ENCODE peak calls at places on chromosomes 7 and 10, in nine cellular contexts. One of them, this sample, is unnamed.
A peak's percentile ranks its signal among the peaks of the same experiment; 100 is the strongest.

GRCh38 chr10:48792687-48793096 is 108.0 kb downstream of the WDFY4 start:
- DNase-seq in fibroblast of lung: peak; percentile 30
- DNase-seq in colonic mucosa: no peak
- DNase-seq in IMR-90: peak; percentile 70
- DNase-seq in HepG2: no peak
- DNase-seq in HCT116: no peak
- DNase-seq in GM12878: no peak
- DNase-seq in endodermal cell: no peak
- DNase-seq in GM23248: peak; percentile 89
- DNase-seq in this sample: no peak

GRCh38 chr7:150375662-150376521 is 3.2 kb upstream of the ZNF775 start:
- DNase-seq in fibroblast of lung: no peak
- DNase-seq in colonic mucosa: peak; percentile 82
- DNase-seq in IMR-90: no peak
- DNase-seq in HepG2: no peak
- DNase-seq in HCT116: no peak
- DNase-seq in GM12878: no peak
- DNase-seq in endodermal cell: no peak
- DNase-seq in GM23248: no peak
- DNase-seq in this sample: no peak

GRCh38 chr7:82164813-82165212 is 278.8 kb downstream of the CACNA2D1 start:
- DNase-seq in fibroblast of lung: peak; percentile 82
- DNase-seq in colonic mucosa: peak; percentile 20
- DNase-seq in IMR-90: peak; percentile 79
- DNase-seq in HepG2: no peak
- DNase-seq in HCT116: no peak
- DNase-seq in GM12878: no peak
- DNase-seq in endodermal cell: no peak
- DNase-seq in GM23248: peak; percentile 84
- DNase-seq in this sample: no peak

GRCh38 chr10:63633677-63634487 is 112.7 kb downstream of the REEP3 start:
- DNase-seq in fibroblast of lung: peak; percentile 66
- DNase-seq in colonic mucosa: no peak
- DNase-seq in IMR-90: peak; percentile 52
- DNase-seq in HepG2: peak; percentile 42
- DNase-seq in HCT116: peak; percentile 57
- DNase-seq in GM12878: no peak
- DNase-seq in endodermal cell: peak; percentile 61
- DNase-seq in GM23248: peak; percentile 52
- DNase-seq in this sample: no peak

GRCh38 chr7:140810830-140811556 is 113.7 kb downstream of the BRAF start:
- DNase-seq in fibroblast of lung: peak; percentile 78
- DNase-seq in colonic mucosa: peak; percentile 66
- DNase-seq in IMR-90: peak; percentile 66
- DNase-seq in HepG2: peak; percentile 76
- DNase-seq in HCT116: peak; percentile 53
- DNase-seq in GM12878: peak; percentile 51
- DNase-seq in endodermal cell: peak; percentile 88
- DNase-seq in GM23248: peak; percentile 72
- DNase-seq in this sample: no peak

GRCh38 chr7:33392143-33392542 is 262.8 kb downstream of the BBS9 start:
- DNase-seq in fibroblast of lung: no peak
- DNase-seq in colonic mucosa: no peak
- DNase-seq in IMR-90: no peak
- DNase-seq in HepG2: no peak
- DNase-seq in HCT116: no peak
- DNase-seq in GM12878: no peak
- DNase-seq in endodermal cell: no peak
- DNase-seq in GM23248: no peak
- DNase-seq in this sample: no peak

GRCh38 chr10:29555746-29556481 is 78.9 kb downstream of the SVIL start:
- DNase-seq in fibroblast of lung: peak; percentile 66
- DNase-seq in colonic mucosa: no peak
- DNase-seq in IMR-90: peak; percentile 85
- DNase-seq in HepG2: no peak
- DNase-seq in HCT116: no peak
- DNase-seq in GM12878: no peak
- DNase-seq in endodermal cell: no peak
- DNase-seq in GM23248: peak; percentile 86
- DNase-seq in this sample: no peak

GRCh38 chr7:2761131-2761624 is 73.2 kb downstream of the AMZ1 start:
- DNase-seq in fibroblast of lung: no peak
- DNase-seq in colonic mucosa: no peak
- DNase-seq in IMR-90: no peak
- DNase-seq in HepG2: no peak
- DNase-seq in HCT116: no peak
- DNase-seq in GM12878: no peak
- DNase-seq in endodermal cell: no peak
- DNase-seq in GM23248: peak; percentile 64
- DNase-seq in this sample: no peak

GRCh38 chr7:380724-381210 is 90.8 kb downstream of the FOXL3 start:
- DNase-seq in fibroblast of lung: no peak
- DNase-seq in colonic mucosa: peak; percentile 11
- DNase-seq in IMR-90: no peak
- DNase-seq in HepG2: no peak
- DNase-seq in HCT116: no peak
- DNase-seq in GM12878: no peak
- DNase-seq in endodermal cell: peak; percentile 43
- DNase-seq in GM23248: no peak
- DNase-seq in this sample: peak; percentile 65

GRCh38 chr10:78657622-78658165 is 411.1 kb upstream of the ZMIZ1 start:
- DNase-seq in fibroblast of lung: peak; percentile 66
- DNase-seq in colonic mucosa: peak; percentile 89
- DNase-seq in IMR-90: peak; percentile 43
- DNase-seq in HepG2: peak; percentile 79
- DNase-seq in HCT116: peak; percentile 43
- DNase-seq in GM12878: no peak
- DNase-seq in endodermal cell: peak; percentile 95
- DNase-seq in GM23248: peak; percentile 79
- DNase-seq in this sample: peak; percentile 78

GRCh38 chr10:14259696-14260595 is 70.8 kb downstream of the FRMD4A start:
- DNase-seq in fibroblast of lung: peak; percentile 71
- DNase-seq in colonic mucosa: no peak
- DNase-seq in IMR-90: peak; percentile 60
- DNase-seq in HepG2: peak; percentile 64
- DNase-seq in HCT116: no peak
- DNase-seq in GM12878: no peak
- DNase-seq in endodermal cell: no peak
- DNase-seq in GM23248: no peak
- DNase-seq in this sample: no peak

GRCh38 chr10:71308985-71309384 is 10.1 kb upstream of the SLC29A3 start:
- DNase-seq in fibroblast of lung: no peak
- DNase-seq in colonic mucosa: no peak
- DNase-seq in IMR-90: no peak
- DNase-seq in HepG2: no peak
- DNase-seq in HCT116: no peak
- DNase-seq in GM12878: no peak
- DNase-seq in endodermal cell: no peak
- DNase-seq in GM23248: peak; percentile 13
- DNase-seq in this sample: no peak

GRCh38 chr10:96280859-96281258 is 9.5 kb upstream of the BLNK start:
- DNase-seq in fibroblast of lung: no peak
- DNase-seq in colonic mucosa: no peak
- DNase-seq in IMR-90: no peak
- DNase-seq in HepG2: no peak
- DNase-seq in HCT116: no peak
- DNase-seq in GM12878: no peak
- DNase-seq in endodermal cell: no peak
- DNase-seq in GM23248: no peak
- DNase-seq in this sample: no peak

GRCh38 chr10:91340613-91341362 is 69.4 kb upstream of the HECTD2 start:
- DNase-seq in fibroblast of lung: peak; percentile 58
- DNase-seq in colonic mucosa: no peak
- DNase-seq in IMR-90: peak; percentile 94
- DNase-seq in HepG2: no peak
- DNase-seq in HCT116: no peak
- DNase-seq in GM12878: no peak
- DNase-seq in endodermal cell: no peak
- DNase-seq in GM23248: peak; percentile 98
- DNase-seq in this sample: no peak

GRCh38 chr7:151377406-151377805 is 32.4 kb downstream of the WDR86 start:
- DNase-seq in fibroblast of lung: no peak
- DNase-seq in colonic mucosa: no peak
- DNase-seq in IMR-90: no peak
- DNase-seq in HepG2: no peak
- DNase-seq in HCT116: no peak
- DNase-seq in GM12878: no peak
- DNase-seq in endodermal cell: no peak
- DNase-seq in GM23248: no peak
- DNase-seq in this sample: peak; percentile 57

GRCh38 chr7:131057524-131058065 is 270.1 kb upstream of the MKLN1 start:
- DNase-seq in fibroblast of lung: no peak
- DNase-seq in colonic mucosa: no peak
- DNase-seq in IMR-90: no peak
- DNase-seq in HepG2: peak; percentile 49
- DNase-seq in HCT116: no peak
- DNase-seq in GM12878: no peak
- DNase-seq in endodermal cell: no peak
- DNase-seq in GM23248: no peak
- DNase-seq in this sample: no peak

DNA sequence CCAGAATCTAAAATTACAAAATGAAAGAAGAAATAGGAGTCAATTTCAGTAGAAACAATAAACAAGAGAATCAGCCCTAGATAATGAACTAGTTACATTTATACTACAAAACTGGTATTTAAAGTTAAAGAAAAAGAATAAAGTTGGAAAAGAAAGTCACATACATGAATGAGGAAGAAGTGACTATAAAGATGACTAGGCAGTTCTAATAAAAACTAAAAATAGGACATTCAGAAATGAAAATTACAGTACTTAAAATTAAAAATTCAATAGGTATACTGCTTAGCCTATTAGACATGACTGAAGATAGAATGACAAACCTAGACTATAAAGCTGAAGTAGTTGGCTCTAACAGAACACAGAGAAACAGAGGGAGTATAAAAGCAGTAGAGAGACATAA is 108.8 kb downstream of the AHR start:
- DNase-seq in fibroblast of lung: peak; percentile 20
- DNase-seq in colonic mucosa: no peak
- DNase-seq in IMR-90: no peak
- DNase-seq in HepG2: no peak
- DNase-seq in HCT116: no peak
- DNase-seq in GM12878: no peak
- DNase-seq in endodermal cell: no peak
- DNase-seq in GM23248: peak; percentile 12
- DNase-seq in this sample: no peak
- H3K9ac ChIP-seq in fibroblast of lung: no peak overlapping the region
- H3K9ac ChIP-seq in colonic mucosa: no peak overlapping the region
- H3K9ac ChIP-seq in IMR-90: no peak overlapping the region
- H3K9ac ChIP-seq in HepG2: no peak overlapping the region
- H3K9ac ChIP-seq in HCT116: no peak overlapping the region
- H3K9ac ChIP-seq in GM12878: no peak overlapping the region
- H3K9ac ChIP-seq in endodermal cell: no peak overlapping the region
- H3K9ac ChIP-seq in GM23248: peak overlapping the region; percentile 19
- H3K9ac ChIP-seq in this sample: no peak overlapping the region

GRCh38 chr7:87139514-87139913 is 12.7 kb upstream of the DMTF1 start:
- DNase-seq in fibroblast of lung: no peak
- DNase-seq in colonic mucosa: no peak
- DNase-seq in IMR-90: no peak
- DNase-seq in HepG2: no peak
- DNase-seq in HCT116: no peak
- DNase-seq in GM12878: no peak
- DNase-seq in endodermal cell: no peak
- DNase-seq in GM23248: no peak
- DNase-seq in this sample: no peak

GRCh38 chr7:87140271-87140748 is 11.9 kb upstream of the DMTF1 start:
- DNase-seq in fibroblast of lung: no peak
- DNase-seq in colonic mucosa: peak; percentile 28
- DNase-seq in IMR-90: no peak
- DNase-seq in HepG2: peak; percentile 75
- DNase-seq in HCT116: no peak
- DNase-seq in GM12878: no peak
- DNase-seq in endodermal cell: no peak
- DNase-seq in GM23248: no peak
- DNase-seq in this sample: no peak

GRCh38 chr7:87131806-87132205 is 20.4 kb upstream of the DMTF1 start:
- DNase-seq in fibroblast of lung: no peak
- DNase-seq in colonic mucosa: no peak
- DNase-seq in IMR-90: no peak
- DNase-seq in HepG2: no peak
- DNase-seq in HCT116: no peak
- DNase-seq in GM12878: no peak
- DNase-seq in endodermal cell: no peak
- DNase-seq in GM23248: no peak
- DNase-seq in this sample: no peak

GRCh38 chr7:87137271-87137670 is 15.0 kb upstream of the DMTF1 start:
- DNase-seq in fibroblast of lung: no peak
- DNase-seq in colonic mucosa: no peak
- DNase-seq in IMR-90: no peak
- DNase-seq in HepG2: no peak
- DNase-seq in HCT116: no peak
- DNase-seq in GM12878: no peak
- DNase-seq in endodermal cell: no peak
- DNase-seq in GM23248: no peak
- DNase-seq in this sample: no peak
- H3K4me3 ChIP-seq in fibroblast of lung: no peak overlapping the region
- H3K4me3 ChIP-seq in colonic mucosa: no peak overlapping the region
- H3K4me3 ChIP-seq in IMR-90: no peak overlapping the region
- H3K4me3 ChIP-seq in HepG2: no peak overlapping the region
- H3K4me3 ChIP-seq in HCT116: no peak overlapping the region
- H3K4me3 ChIP-seq in GM12878: no peak overlapping the region
- H3K4me3 ChIP-seq in endodermal cell: no peak overlapping the region
- H3K4me3 ChIP-seq in GM23248: no peak overlapping the region
- H3K4me3 ChIP-seq in this sample: no peak overlapping the region

DNA sequence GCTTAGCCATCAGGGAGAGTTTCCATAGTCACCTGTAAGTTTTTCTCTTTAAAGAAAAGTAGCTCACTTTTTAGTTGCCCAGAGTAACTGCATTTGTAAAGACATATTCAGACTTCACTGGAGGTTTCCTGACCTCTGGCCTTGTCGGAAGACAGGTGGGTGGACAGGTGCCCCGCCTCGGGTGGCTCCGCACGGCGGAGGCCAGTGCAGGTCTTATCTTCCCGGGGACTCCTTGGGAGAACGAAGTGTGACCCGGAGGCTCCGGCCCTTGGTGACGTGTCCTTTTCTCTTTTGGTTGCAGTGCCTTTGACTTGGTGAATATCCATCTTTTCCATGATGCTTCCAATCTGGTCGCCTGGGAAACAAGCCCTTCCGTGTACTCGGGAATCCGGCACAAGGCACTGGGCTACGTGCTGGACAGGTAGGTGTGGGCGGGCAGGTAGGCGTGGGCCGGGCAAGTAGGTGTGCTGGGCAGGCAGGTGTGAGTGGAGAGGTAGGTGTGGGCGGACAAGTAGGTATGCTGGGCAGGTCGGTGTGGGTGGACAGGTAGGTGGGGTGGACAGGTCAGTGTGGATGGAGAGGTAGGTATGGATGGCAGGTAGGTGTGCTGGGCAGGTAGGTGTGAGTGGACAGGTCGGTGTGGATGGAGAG is 75.8 kb downstream of the NKX6-2 start:
- DNase-seq in fibroblast of lung: no peak
- DNase-seq in colonic mucosa: no peak
- DNase-seq in IMR-90: no peak
- DNase-seq in HepG2: no peak
- DNase-seq in HCT116: no peak
- DNase-seq in GM12878: no peak
- DNase-seq in endodermal cell: peak; percentile 32
- DNase-seq in GM23248: no peak
- DNase-seq in this sample: peak; percentile 70
- H3K9ac ChIP-seq in fibroblast of lung: no peak overlapping the region
- H3K9ac ChIP-seq in colonic mucosa: no peak overlapping the region
- H3K9ac ChIP-seq in IMR-90: no peak overlapping the region
- H3K9ac ChIP-seq in HepG2: no peak overlapping the region
- H3K9ac ChIP-seq in HCT116: no peak overlapping the region
- H3K9ac ChIP-seq in GM12878: no peak overlapping the region
- H3K9ac ChIP-seq in endodermal cell: no peak overlapping the region
- H3K9ac ChIP-seq in GM23248: no peak overlapping the region
- H3K9ac ChIP-seq in this sample: no peak overlapping the region

GRCh38 chr7:138773817-138774216 is 24.0 kb upstream of the TMEM213 start:
- DNase-seq in fibroblast of lung: no peak
- DNase-seq in colonic mucosa: no peak
- DNase-seq in IMR-90: no peak
- DNase-seq in HepG2: no peak
- DNase-seq in HCT116: no peak
- DNase-seq in GM12878: no peak
- DNase-seq in endodermal cell: peak; percentile 89
- DNase-seq in GM23248: no peak
- DNase-seq in this sample: peak; percentile 77
- H3K4me3 ChIP-seq in fibroblast of lung: no peak overlapping the region
- H3K4me3 ChIP-seq in colonic mucosa: no peak overlapping the region
- H3K4me3 ChIP-seq in IMR-90: no peak overlapping the region
- H3K4me3 ChIP-seq in HepG2: peak overlapping the region; percentile 44
- H3K4me3 ChIP-seq in HCT116: no peak overlapping the region
- H3K4me3 ChIP-seq in GM12878: no peak overlapping the region
- H3K4me3 ChIP-seq in endodermal cell: no peak overlapping the region
- H3K4me3 ChIP-seq in GM23248: no peak overlapping the region
- H3K4me3 ChIP-seq in this sample: peak overlapping the region; percentile 52